ENCODE peak calls at places on chromosomes 16 and 17, in four cellular contexts. S is breast epithelium, Q is cardiac muscle cell, N is D341Med. D is an unnamed sample.

GRCh38 chr17:1498869-1499268 is 6.4 kb upstream of the MYO1C start:
- DNase-seq in S (no peak), Q (no peak), N (no peak), D (no peak)

GRCh38 chr17:63494300-63494928 is 17.6 kb downstream of the ACE start:
- DNase-seq in S (no peak), Q (no peak), N (no peak), D (no peak)

GRCh38 chr16:87956169-87956770 is 5.0 kb downstream of the BANP start:
- DNase-seq in Q (peak; percentile 22), S (no peak), N (no peak), D (no peak)

GRCh38 chr17:72719582-72720493 is 372.6 kb downstream of the SLC39A11 start:
- DNase-seq in Q (no peak), N (no peak), S (no peak), D (no peak)

GRCh38 chr17:78828470-78829185 is 12.0 kb downstream of the USP36 start:
- DNase-seq in Q (no peak), N (peak; percentile 75), S (no peak), D (peak; percentile 49)

GRCh38 chr17:82077617-82078358 is 12.2 kb upstream of the DUS1L start:
- DNase-seq in N (no peak), Q (no peak), S (no peak), D (no peak)

GRCh38 chr17:19703106-19703775 is 13.1 kb downstream of the SLC47A2 start:
- DNase-seq in N (no peak), Q (peak; percentile 46), S (no peak), D (peak; percentile 88)

GRCh38 chr17:68462381-68463210 is 5.3 kb upstream of the WIPI1 start:
- DNase-seq in N (peak; percentile 82), S (no peak), Q (peak; percentile 93), D (peak; percentile 74)

GRCh38 chr17:83061586-83061985 is 17.8 kb upstream of the METRNL start:
- DNase-seq in Q (no peak), S (no peak), N (no peak), D (no peak)

GRCh38 chr16:89190150-89190958 is 10.0 kb downstream of the SLC22A31 start:
- DNase-seq in Q (no peak), S (no peak), N (no peak), D (no peak)

GRCh38 chr17:64520359-64520758 is 13.6 kb downstream of the CEP95 start:
- DNase-seq in N (no peak), Q (no peak), S (no peak), D (no peak)

GRCh38 chr16:29315046-29315445 is 91.5 kb downstream of the NPIPB11 start:
- DNase-seq in Q (no peak), S (no peak), N (no peak), D (no peak)

GRCh38 chr17:77312786-77313599 is 172.2 kb downstream of the SEC14L1 start:
- DNase-seq in Q (no peak), N (no peak), S (peak; percentile 76), D (no peak)

GRCh38 chr16:14249291-14250032 is 178.3 kb downstream of the MRTFB start:
- DNase-seq in Q (peak; percentile 47), N (peak; percentile 58), S (no peak), D (peak; percentile 69)

GRCh38 chr16:85649411-85649977 is 36.4 kb downstream of the GSE1 start:
- DNase-seq in N (peak; percentile 65), S (no peak), Q (no peak), D (no peak)

GRCh38 chr17:45852535-45853297 is 8.0 kb downstream of the SPPL2C start:
- DNase-seq in S (no peak), Q (peak; percentile 78), N (peak; percentile 86), D (peak; percentile 79)

GRCh38 chr16:89103156-89103555 is 9.5 kb downstream of the ACSF3 start:
- DNase-seq in N (no peak), S (no peak), Q (no peak), D (no peak)

GRCh38 chr17:52790359-52790955 is 631.9 kb upstream of the CA10 start:
- DNase-seq in S (no peak), N (no peak), Q (peak; percentile 28), D (no peak)

GRCh38 chr16:1054660-1055556 is 17.6 kb upstream of the SSTR5 start:
- DNase-seq in Q (peak; percentile 86), N (peak; percentile 82), S (no peak), D (peak; percentile 93)

GRCh38 chr17:1957037-1957436 is 68.1 kb downstream of the RTN4RL1 start:
- DNase-seq in S (no peak), N (no peak), Q (no peak), D (no peak)

GRCh38 chr16:30585022-30585399 is 486 bp downstream of the ZNF785 start:
- DNase-seq in S (no peak), Q (no peak), N (no peak), D (peak; percentile 58)

GRCh38 chr16:28494141-28494851 is at the start of gene APOBR:
- DNase-seq in N (no peak), Q (no peak), S (no peak), D (no peak)

GRCh38 chr16:70481929-70482536 is 27.6 kb downstream of the FCSK start:
- DNase-seq in N (no peak), S (no peak), Q (no peak), D (no peak)

D was measured in SJCRH30.